ENCODE peak calls at places on chromosomes 6 and 20, in ten cellular contexts. G is AG09309; V is stimulated activated CD8-positive, alpha-beta memory T cell treated with anti-CD3 and anti-CD28 coated beads, Interleukin-15, amount 100 ng/mL, for 1 hour; P is NCI-H524; X is NCI-H1417; O is globus pallidus; I is HFFc6; Y is EL; D is erythroblast; M is fibroblast of pulmonary artery. R is an unnamed sample.
A peak's percentile ranks its signal among the peaks of the same experiment; 100 is the strongest.

GRCh38 chr6:149284904-149285303 is 32.6 kb upstream of the TAB2 start:
- DNase-seq in O (no peak), M (no peak), G (no peak), P (no peak), X (no peak), I (no peak), V (no peak), Y (no peak), D (no peak), R (no peak)

GRCh38 chr6:53263915-53264314 is 84.8 kb downstream of the ELOVL5 start:
- DNase-seq in X (no peak), D (no peak), I (peak; percentile 55), P (no peak), M (no peak), V (no peak), O (no peak), G (peak; percentile 16), Y (peak; percentile 56), R (no peak)

GRCh38 chr20:56722042-56722441 is 92.9 kb downstream of the TFAP2C start:
- DNase-seq in Y (no peak), D (no peak), M (no peak), X (no peak), I (no peak), O (peak; percentile 29), G (no peak), V (no peak), P (no peak), R (peak; percentile 8)

GRCh38 chr6:117205876-117206275 is 59.5 kb upstream of the VGLL2 start:
- DNase-seq in D (no peak), I (no peak), X (no peak), V (no peak), O (no peak), M (no peak), Y (peak; percentile 21), G (no peak), P (no peak), R (no peak)

GRCh38 chr20:43331911-43332310 is 125.8 kb upstream of the SRSF6 start:
- DNase-seq in Y (no peak), I (no peak), P (no peak), G (no peak), M (no peak), D (no peak), O (no peak), X (no peak), V (no peak), R (peak; percentile 2)

GRCh38 chr6:40573221-40573620 is 13.9 kb downstream of the LRFN2 start:
- DNase-seq in I (no peak), P (no peak), X (no peak), V (no peak), G (no peak), Y (no peak), D (no peak), O (no peak), M (no peak), R (no peak)

GRCh38 chr6:159654483-159655098 is 38.5 kb downstream of the SOD2 start:
- DNase-seq in X (peak; percentile 88), P (peak; percentile 70), O (peak; percentile 23), D (peak; percentile 51), V (no peak), M (peak; percentile 81), G (peak; percentile 29), Y (peak; percentile 49), I (peak; percentile 68), R (peak; percentile 39)

GRCh38 chr6:97068211-97068610 is 143.7 kb downstream of the KLHL32 start:
- DNase-seq in V (no peak), P (no peak), Y (peak; percentile 23), G (peak; percentile 14), I (peak; percentile 34), O (no peak), D (peak; percentile 29), M (peak; percentile 74), X (no peak), R (peak; percentile 41)

GRCh38 chr20:8534368-8534767 is 402.3 kb downstream of the PLCB1 start:
- DNase-seq in I (no peak), X (no peak), G (no peak), M (no peak), O (no peak), D (no peak), V (no peak), Y (no peak), P (peak; percentile 26), R (no peak)

GRCh38 chr6:75893058-75893775 is 144.2 kb downstream of the MYO6 start:
- DNase-seq in G (peak; percentile 50), V (no peak), P (peak; percentile 30), I (peak; percentile 77), O (peak; percentile 68), M (peak; percentile 90), D (peak; percentile 66), X (peak; percentile 20), Y (peak; percentile 69), R (peak; percentile 78)

GRCh38 chr6:108453601-108454157 is 107.0 kb upstream of the FOXO3 start:
- DNase-seq in V (no peak), G (no peak), M (peak; percentile 93), O (no peak), Y (peak; percentile 42), P (no peak), D (no peak), X (no peak), I (no peak), R (peak; percentile 8)

GRCh38 chr20:35947489-35947888 is 6.8 kb downstream of the SCAND1 start:
- DNase-seq in D (peak; percentile 64), V (no peak), I (peak; percentile 10), G (no peak), O (no peak), M (peak; percentile 28), X (no peak), Y (peak; percentile 20), P (no peak), R (no peak)

GRCh38 chr6:139161817-139162284 is 27.0 kb downstream of the HECA start:
- DNase-seq in V (peak; percentile 24), M (no peak), I (no peak), P (no peak), X (no peak), G (no peak), Y (no peak), O (no peak), D (no peak), R (no peak)

GRCh38 chr6:119510246-119510645 is 160.7 kb upstream of the MAN1A1 start:
- DNase-seq in G (no peak), O (no peak), V (no peak), I (no peak), M (no peak), P (no peak), D (no peak), Y (no peak), X (no peak), R (no peak)

GRCh38 chr20:13336308-13337089 is 115.4 kb downstream of the ISM1 start:
- DNase-seq in Y (peak; percentile 88), G (peak; percentile 55), P (no peak), M (no peak), O (no peak), V (no peak), I (peak; percentile 57), X (no peak), D (no peak), R (no peak)

GRCh38 chr6:149961728-149962425 is 1.9 kb upstream of the ULBP1 start:
- DNase-seq in O (no peak), X (no peak), M (peak; percentile 21), P (no peak), G (no peak), V (no peak), Y (peak; percentile 37), I (no peak), D (peak; percentile 16), R (no peak)

GRCh38 chr20:32316667-32317066 is 39.2 kb downstream of the KIF3B start:
- DNase-seq in G (no peak), V (no peak), D (no peak), I (peak; percentile 25), O (no peak), P (no peak), M (no peak), Y (peak; percentile 45), X (no peak), R (no peak)

GRCh38 chr6:44037847-44038542 is 89.3 kb downstream of the MRPL14 start:
- DNase-seq in D (no peak), O (no peak), G (no peak), M (no peak), I (no peak), Y (no peak), X (no peak), P (no peak), V (no peak), R (no peak)

GRCh38 chr6:1614448-1614766 is 4.7 kb downstream of the FOXC1 start:
- DNase-seq in Y (no peak), V (no peak), M (no peak), G (no peak), I (no peak), O (no peak), X (no peak), D (no peak), P (no peak), R (no peak)

GRCh38 chr6:139570166-139570565 is 195.7 kb upstream of the CITED2 start:
- DNase-seq in O (no peak), G (no peak), P (no peak), M (no peak), V (no peak), D (no peak), I (no peak), X (no peak), Y (peak; percentile 58), R (no peak)